ENCODE peak calls at places on chromosomes 11 and 22, in four cellular contexts. X, M, C and D are unnamed samples.
A peak's percentile ranks its signal among the peaks of the same experiment; 100 is the strongest.

GRCh38 chr11:93054881-93055280 is 85.4 kb downstream of the MTNR1B start:
- DNase-seq in C (peak; percentile 90), X (peak; percentile 96), M (peak; percentile 99), D (peak; percentile 84)

GRCh38 chr11:62125881-62126280 is 2.1 kb downstream of the INCENP start:
- DNase-seq in M (no peak), X (no peak), C (no peak), D (no peak)

GRCh38 chr11:9568854-9569587 is 4.4 kb upstream of the WEE1 start:
- DNase-seq in M (peak; percentile 100), X (peak; percentile 94), C (peak; percentile 95), D (peak; percentile 95)

GRCh38 chr22:46931414-46931813 is 169.0 kb downstream of the TBC1D22A start:
- DNase-seq in C (peak; percentile 18), M (peak; percentile 35), X (peak; percentile 68), D (peak; percentile 23)

GRCh38 chr11:9121397-9121796 is 30.0 kb upstream of the SCUBE2 start:
- DNase-seq in C (no peak), X (no peak), M (no peak), D (no peak)

GRCh38 chr11:121249039-121249663 is 43.4 kb upstream of the SC5D start:
- DNase-seq in M (peak; percentile 65), X (peak; percentile 41), C (peak; percentile 51), D (peak; percentile 63)

GRCh38 chr11:128707671-128708070 is 13.8 kb downstream of the FLI1 start:
- DNase-seq in M (peak; percentile 73), X (peak; percentile 53), C (peak; percentile 87), D (peak; percentile 64)

GRCh38 chr11:13963949-13964770 is 1.6 kb downstream of the SPON1 start:
- DNase-seq in X (no peak), M (no peak), C (no peak), D (no peak)

GRCh38 chr11:97332271-97332670 is 942.5 kb downstream of the JRKL start:
- DNase-seq in X (no peak), M (no peak), C (no peak), D (no peak)

GRCh38 chr11:68889948-68890446 is 13.6 kb downstream of the MRPL21 start:
- DNase-seq in C (peak; percentile 98), M (no peak), X (peak; percentile 96), D (peak; percentile 84)

DNA sequence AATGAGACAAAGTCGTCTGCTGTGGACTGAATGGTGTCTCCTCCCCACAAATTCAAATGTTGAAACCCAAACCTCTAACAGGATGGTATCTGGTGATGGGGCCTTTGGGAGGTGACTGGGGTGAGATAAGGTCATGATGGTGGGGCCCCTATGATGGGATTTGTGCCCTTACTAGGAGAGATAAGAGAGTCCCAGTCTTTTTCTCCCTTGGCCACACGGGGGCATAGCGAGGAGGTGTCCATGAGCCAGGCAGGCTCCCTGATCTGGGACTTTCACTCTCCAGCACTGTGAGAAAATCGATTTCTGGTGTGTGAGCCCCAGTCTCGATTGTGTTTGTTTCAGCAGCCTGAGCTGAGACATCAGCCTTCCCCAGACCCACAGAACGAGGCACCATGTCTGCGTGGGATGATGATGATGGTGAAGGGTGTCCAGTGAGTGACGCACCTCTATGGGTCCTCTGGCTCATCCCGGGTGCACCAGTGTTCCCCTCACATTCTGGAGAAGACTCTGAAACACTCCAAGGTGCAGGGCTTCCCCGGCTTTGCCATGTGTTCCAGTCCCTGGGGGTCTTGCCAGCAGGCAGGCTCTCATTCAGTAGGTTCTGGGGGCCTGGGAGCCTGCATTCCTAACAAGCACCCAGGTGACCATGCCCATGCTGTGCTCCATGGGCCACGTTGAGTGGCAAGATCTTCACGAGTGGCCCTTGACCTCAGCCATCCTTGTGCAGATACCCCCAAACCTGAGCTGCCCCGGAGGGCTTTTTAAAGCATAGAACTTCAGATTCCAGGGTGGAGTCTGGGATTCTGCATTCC is 363.0 kb downstream of the CTTN start:
- DNase-seq in X (no peak), C (no peak), M (no peak), D (no peak)
- TF ChIP-seq CTCF in X (no peak), C (no peak), M (no peak), D (no peak)

DNA sequence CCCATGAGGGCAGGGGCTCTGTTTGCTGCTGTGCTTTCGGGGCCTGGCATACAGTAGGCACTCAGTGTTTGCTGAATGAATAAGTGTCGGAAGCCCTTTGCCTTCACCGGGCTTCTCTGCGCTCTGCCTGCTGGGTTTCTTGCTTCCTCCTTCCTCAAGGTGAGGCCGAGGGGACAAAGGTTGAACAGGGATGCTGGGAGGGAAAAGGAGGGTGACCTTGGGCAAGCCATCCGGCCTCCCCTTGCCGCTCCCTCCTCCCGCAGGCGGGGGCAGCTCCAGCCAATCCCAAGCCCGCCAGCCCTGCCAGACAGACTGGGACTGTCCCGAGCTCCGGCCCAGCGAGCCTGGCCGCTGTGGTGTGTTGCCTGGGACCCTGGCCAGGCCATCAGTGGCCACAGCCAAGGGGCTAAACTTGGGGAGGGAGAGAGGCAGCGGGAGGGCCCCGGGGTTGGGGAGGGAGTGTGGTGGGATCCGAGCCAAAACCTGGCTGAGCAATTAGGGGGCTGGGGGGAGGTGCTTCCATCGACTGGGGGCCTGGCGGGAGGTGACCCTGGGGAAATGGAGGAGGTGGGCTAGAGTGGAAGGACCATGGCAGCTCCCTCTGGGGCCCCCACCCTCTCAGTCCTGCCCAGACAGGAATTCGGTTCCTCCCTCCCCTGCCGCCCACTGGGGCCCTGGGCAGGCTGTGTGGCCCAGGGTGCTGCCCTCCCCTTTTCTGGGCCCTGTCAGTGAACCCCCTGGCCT is 3.3 kb upstream of the RCOR2 start:
- DNase-seq in X (no peak), M (no peak), C (peak; percentile 37), D (no peak)
- H3K4me3 ChIP-seq in X (no peak overlapping the region), M (no peak overlapping the region), C (no peak overlapping the region), D (no peak overlapping the region)

GRCh38 chr22:23179381-23180294 is 671 bp upstream of the BCR start:
- DNase-seq in M (no peak), C (no peak), X (peak; percentile 21), D (peak; percentile 26)

GRCh38 chr22:23181763-23182288 is 1.5 kb downstream of the BCR start:
- DNase-seq in X (no peak), M (no peak), C (no peak), D (no peak)

GRCh38 chr22:23180893-23181762 is 819 bp downstream of the BCR start:
- DNase-seq in M (no peak), X (no peak), C (no peak), D (no peak)

GRCh38 chr22:23178512-23179254 is 1.6 kb upstream of the BCR start:
- DNase-seq in M (peak; percentile 38), X (peak; percentile 53), C (peak; percentile 34), D (peak; percentile 62)

GRCh38 chr22:23180301-23180892 is at the start of gene BCR:
- DNase-seq in C (peak; percentile 57), X (peak; percentile 68), M (peak; percentile 38), D (peak; percentile 76)
- TF ChIP-seq CTCF in C (no peak), X (no peak), M (no peak), D (no peak)

DNA sequence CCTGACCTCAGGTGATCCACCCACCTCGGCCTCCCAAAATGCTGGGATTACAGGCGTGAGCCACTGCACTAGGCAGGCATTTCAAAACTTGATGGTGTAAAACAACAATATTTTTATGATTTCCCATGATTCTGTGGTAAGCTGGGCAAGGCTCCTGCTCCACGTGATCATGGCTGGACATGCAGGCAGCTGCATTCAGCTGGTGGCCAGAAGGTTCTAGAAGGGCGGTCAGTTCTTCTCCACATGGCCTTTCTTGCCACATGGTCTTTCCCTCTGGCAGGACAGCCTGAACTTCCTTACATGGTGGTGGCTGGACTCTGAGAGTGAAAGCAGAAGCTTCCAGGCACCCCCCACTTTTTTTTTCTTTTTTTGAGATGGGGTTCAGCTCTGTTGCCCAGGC is 9.9 kb upstream of the RASD2 start:
- DNase-seq in M (no peak), X (no peak), C (no peak), D (no peak)
- H3K4me3 ChIP-seq in M (no peak overlapping the region), X (no peak overlapping the region), C (no peak overlapping the region), D (no peak overlapping the region)

DNA sequence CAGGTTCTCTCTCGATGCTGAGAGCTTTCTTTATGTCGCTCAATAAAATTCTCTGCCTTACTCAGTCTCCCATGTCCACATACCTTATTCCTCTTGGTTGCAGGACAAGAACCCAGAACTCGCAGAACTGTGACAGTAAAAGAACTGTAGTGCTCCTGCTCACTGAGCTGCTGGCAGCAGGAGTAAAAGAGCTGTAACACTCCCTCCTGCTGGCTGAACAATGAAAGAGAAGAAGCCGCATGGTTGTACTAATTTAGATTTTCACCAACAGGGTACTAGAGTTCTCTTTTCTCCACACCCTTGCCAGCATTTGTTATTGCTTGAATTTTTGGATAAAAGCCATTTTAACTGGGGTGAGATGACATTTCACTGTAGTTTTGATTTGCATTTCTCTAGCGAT is 433.2 kb downstream of the GUCY1A2 start:
- DNase-seq in M (peak; percentile 32), X (peak; percentile 59), C (peak; percentile 54), D (peak; percentile 65)
- TF ChIP-seq CTCF in M (peak; percentile 59), X (peak; percentile 72), C (peak; percentile 65), D (peak; percentile 55)